ENCODE peak calls at places on chromosome 6, in five cellular contexts. One of them, this sample, is unnamed.

GRCh38 chr6:40394381-40394780 is 192.8 kb downstream of the LRFN2 start:
- DNase-seq in HAP-1: no peak
- DNase-seq in AG20443: no peak
- DNase-seq in NCI-H2081: no peak
- DNase-seq in glutamatergic neuron: no peak
- DNase-seq in this sample: no peak

GRCh38 chr6:44498436-44498835 is 110.9 kb downstream of the CDC5L start:
- DNase-seq in HAP-1: no peak
- DNase-seq in AG20443: no peak
- DNase-seq in NCI-H2081: no peak
- DNase-seq in glutamatergic neuron: no peak
- DNase-seq in this sample: no peak

GRCh38 chr6:110488606-110489005 is 12.2 kb upstream of the SLC22A16 start:
- DNase-seq in HAP-1: no peak
- DNase-seq in AG20443: no peak
- DNase-seq in NCI-H2081: no peak
- DNase-seq in glutamatergic neuron: no peak
- DNase-seq in this sample: no peak

GRCh38 chr6:140346461-140346860 is 972.0 kb upstream of the CITED2 start:
- DNase-seq in HAP-1: no peak
- DNase-seq in AG20443: no peak
- DNase-seq in NCI-H2081: no peak
- DNase-seq in glutamatergic neuron: no peak
- DNase-seq in this sample: no peak

GRCh38 chr6:21103626-21104224 is 489.8 kb upstream of the SOX4 start:
- DNase-seq in HAP-1: no peak
- DNase-seq in AG20443: no peak
- DNase-seq in NCI-H2081: peak; percentile 57
- DNase-seq in glutamatergic neuron: no peak
- DNase-seq in this sample: no peak

GRCh38 chr6:132734694-132735236 is 20.9 kb upstream of the VNN1 start:
- DNase-seq in HAP-1: no peak
- DNase-seq in AG20443: peak; percentile 18
- DNase-seq in NCI-H2081: peak; percentile 12
- DNase-seq in glutamatergic neuron: no peak
- DNase-seq in this sample: no peak

GRCh38 chr6:125829433-125829832 is 38.7 kb downstream of the NCOA7 start:
- DNase-seq in HAP-1: no peak
- DNase-seq in AG20443: no peak
- DNase-seq in NCI-H2081: no peak
- DNase-seq in glutamatergic neuron: no peak
- DNase-seq in this sample: no peak

GRCh38 chr6:15491255-15491985 is 171.4 kb downstream of the DTNBP1 start:
- DNase-seq in HAP-1: peak; percentile 78
- DNase-seq in AG20443: peak; percentile 82
- DNase-seq in NCI-H2081: peak; percentile 38
- DNase-seq in glutamatergic neuron: peak; percentile 75
- DNase-seq in this sample: peak; percentile 81

GRCh38 chr6:124026645-124027044 is 223.0 kb downstream of the NKAIN2 start:
- DNase-seq in HAP-1: no peak
- DNase-seq in AG20443: no peak
- DNase-seq in NCI-H2081: no peak
- DNase-seq in glutamatergic neuron: no peak
- DNase-seq in this sample: no peak

GRCh38 chr6:13733178-13733851 is 21.7 kb upstream of the RANBP9 start:
- DNase-seq in HAP-1: peak; percentile 30
- DNase-seq in AG20443: peak; percentile 93
- DNase-seq in NCI-H2081: no peak
- DNase-seq in glutamatergic neuron: no peak
- DNase-seq in this sample: peak; percentile 74

GRCh38 chr6:83927470-83927869 is 68.0 kb downstream of the CYB5R4 start:
- DNase-seq in HAP-1: no peak
- DNase-seq in AG20443: no peak
- DNase-seq in NCI-H2081: no peak
- DNase-seq in glutamatergic neuron: no peak
- DNase-seq in this sample: no peak

GRCh38 chr6:24865161-24865560 is 66.4 kb upstream of the ARMH2 start:
- DNase-seq in HAP-1: no peak
- DNase-seq in AG20443: no peak
- DNase-seq in NCI-H2081: peak; percentile 60
- DNase-seq in glutamatergic neuron: no peak
- DNase-seq in this sample: no peak

GRCh38 chr6:138339024-138339423 is 38.7 kb upstream of the SMIM28 start:
- DNase-seq in HAP-1: no peak
- DNase-seq in AG20443: no peak
- DNase-seq in NCI-H2081: no peak
- DNase-seq in glutamatergic neuron: no peak
- DNase-seq in this sample: no peak

GRCh38 chr6:96749891-96750290 is 87.4 kb downstream of the GPR63 start:
- DNase-seq in HAP-1: no peak
- DNase-seq in AG20443: no peak
- DNase-seq in NCI-H2081: no peak
- DNase-seq in glutamatergic neuron: no peak
- DNase-seq in this sample: no peak

GRCh38 chr6:72132851-72133250 is 246.5 kb downstream of the RIMS1 start:
- DNase-seq in HAP-1: no peak
- DNase-seq in AG20443: no peak
- DNase-seq in NCI-H2081: no peak
- DNase-seq in glutamatergic neuron: no peak
- DNase-seq in this sample: no peak

GRCh38 chr6:155939253-155939652 is 483.6 kb upstream of the NOX3 start:
- DNase-seq in HAP-1: no peak
- DNase-seq in AG20443: no peak
- DNase-seq in NCI-H2081: peak; percentile 13
- DNase-seq in glutamatergic neuron: no peak
- DNase-seq in this sample: no peak

GRCh38 chr6:25154034-25154596 is 125.1 kb upstream of the CARMIL1 start:
- DNase-seq in HAP-1: no peak
- DNase-seq in AG20443: no peak
- DNase-seq in NCI-H2081: no peak
- DNase-seq in glutamatergic neuron: no peak
- DNase-seq in this sample: no peak

GRCh38 chr6:43671801-43672690 is 15.5 kb downstream of the MRPS18A start:
- DNase-seq in HAP-1: no peak
- DNase-seq in AG20443: no peak
- DNase-seq in NCI-H2081: no peak
- DNase-seq in glutamatergic neuron: no peak
- DNase-seq in this sample: no peak

GRCh38 chr6:35703554-35703953 is 14.8 kb upstream of the FKBP5 start:
- DNase-seq in HAP-1: no peak
- DNase-seq in AG20443: no peak
- DNase-seq in NCI-H2081: no peak
- DNase-seq in glutamatergic neuron: no peak
- DNase-seq in this sample: no peak

GRCh38 chr6:161836643-161837448 is 563.0 kb upstream of the AGPAT4 start:
- DNase-seq in HAP-1: no peak
- DNase-seq in AG20443: no peak
- DNase-seq in NCI-H2081: no peak
- DNase-seq in glutamatergic neuron: no peak
- DNase-seq in this sample: no peak

GRCh38 chr6:23183846-23184245 is 614.5 kb downstream of the HDGFL1 start:
- DNase-seq in HAP-1: no peak
- DNase-seq in AG20443: no peak
- DNase-seq in NCI-H2081: no peak
- DNase-seq in glutamatergic neuron: no peak
- DNase-seq in this sample: no peak

GRCh38 chr6:105681061-105681460 is 278.2 kb upstream of the PREP start:
- DNase-seq in HAP-1: no peak
- DNase-seq in AG20443: no peak
- DNase-seq in NCI-H2081: no peak
- DNase-seq in glutamatergic neuron: no peak
- DNase-seq in this sample: no peak

GRCh38 chr6:22873531-22874136 is 304.3 kb downstream of the HDGFL1 start:
- DNase-seq in HAP-1: no peak
- DNase-seq in AG20443: no peak
- DNase-seq in NCI-H2081: no peak
- DNase-seq in glutamatergic neuron: no peak
- DNase-seq in this sample: no peak

GRCh38 chr6:108544586-108544985 is 16.1 kb upstream of the FOXO3 start:
- DNase-seq in HAP-1: no peak
- DNase-seq in AG20443: peak; percentile 65
- DNase-seq in NCI-H2081: no peak
- DNase-seq in glutamatergic neuron: no peak
- DNase-seq in this sample: no peak

GRCh38 chr6:10425177-10425972 is 10.5 kb upstream of the TFAP2A start:
- DNase-seq in HAP-1: no peak
- DNase-seq in AG20443: peak; percentile 26
- DNase-seq in NCI-H2081: no peak
- DNase-seq in glutamatergic neuron: no peak
- DNase-seq in this sample: no peak

GRCh38 chr6:33271608-33272357 is at the start of the genes RPS18 and VPS52:
- DNase-seq in HAP-1: peak; percentile 93
- DNase-seq in AG20443: peak; percentile 94
- DNase-seq in NCI-H2081: peak; percentile 99
- DNase-seq in glutamatergic neuron: peak; percentile 88
- DNase-seq in this sample: peak; percentile 98

GRCh38 chr6:22569281-22570184 is at the start of gene HDGFL1:
- DNase-seq in HAP-1: no peak
- DNase-seq in AG20443: no peak
- DNase-seq in NCI-H2081: no peak
- DNase-seq in glutamatergic neuron: no peak
- DNase-seq in this sample: no peak

GRCh38 chr6:53044071-53044470 is 21.1 kb upstream of the FBXO9 start:
- DNase-seq in HAP-1: no peak
- DNase-seq in AG20443: no peak
- DNase-seq in NCI-H2081: no peak
- DNase-seq in glutamatergic neuron: peak; percentile 32
- DNase-seq in this sample: no peak

GRCh38 chr6:26578741-26579140 is 18.0 kb upstream of the ABT1 start:
- DNase-seq in HAP-1: no peak
- DNase-seq in AG20443: no peak
- DNase-seq in NCI-H2081: no peak
- DNase-seq in glutamatergic neuron: no peak
- DNase-seq in this sample: no peak